ENCODE peak calls at places on chromosomes 12 and 14, in four cellular contexts. One of them, this sample, is unnamed.

GRCh38 chr12:82708507-82708906 is 21.8 kb downstream of the TMTC2 start:
- DNase-seq in Right ventricle myocardium superior: peak
- DNase-seq in sigmoid colon: peak
- DNase-seq in HT1080: no peak
- DNase-seq in this sample: no peak

GRCh38 chr14:68795602-68796417 is 2.9 kb upstream of the ZFP36L1 start:
- DNase-seq in HT1080: peak
- DNase-seq in sigmoid colon: peak
- DNase-seq in Right ventricle myocardium superior: peak
- DNase-seq in this sample: peak

GRCh38 chr14:39417014-39417413 is 15.2 kb downstream of the FBXO33 start:
- DNase-seq in sigmoid colon: no peak
- DNase-seq in Right ventricle myocardium superior: no peak
- DNase-seq in HT1080: peak
- DNase-seq in this sample: no peak

GRCh38 chr12:56763753-56764657 is 881 bp downstream of the HSD17B6 start:
- DNase-seq in Right ventricle myocardium superior: no peak
- DNase-seq in sigmoid colon: no peak
- DNase-seq in HT1080: peak
- DNase-seq in this sample: no peak

GRCh38 chr12:91180577-91180976 is 2.0 kb downstream of the DCN start:
- DNase-seq in HT1080: no peak
- DNase-seq in Right ventricle myocardium superior: no peak
- DNase-seq in sigmoid colon: no peak
- DNase-seq in this sample: no peak

GRCh38 chr12:62434504-62435336 is 31.9 kb upstream of the MON2 start:
- DNase-seq in HT1080: peak
- DNase-seq in sigmoid colon: no peak
- DNase-seq in Right ventricle myocardium superior: no peak
- DNase-seq in this sample: no peak

GRCh38 chr14:91892918-91893527 is 25.7 kb upstream of the TC2N start:
- DNase-seq in Right ventricle myocardium superior: no peak
- DNase-seq in HT1080: no peak
- DNase-seq in sigmoid colon: peak
- DNase-seq in this sample: no peak

GRCh38 chr14:63438065-63438757 is 105.0 kb downstream of the PPP2R5E start:
- DNase-seq in HT1080: peak
- DNase-seq in sigmoid colon: peak
- DNase-seq in Right ventricle myocardium superior: no peak
- DNase-seq in this sample: no peak

GRCh38 chr12:107684990-107685359 is 624 bp upstream of the PWP1 start:
- DNase-seq in Right ventricle myocardium superior: no peak
- DNase-seq in sigmoid colon: no peak
- DNase-seq in HT1080: no peak
- DNase-seq in this sample: no peak

GRCh38 chr14:99838555-99839193 is 45.5 kb downstream of the EML1 start:
- DNase-seq in HT1080: no peak
- DNase-seq in Right ventricle myocardium superior: no peak
- DNase-seq in sigmoid colon: no peak
- DNase-seq in this sample: no peak

GRCh38 chr12:123134755-123135282 is 16.1 kb downstream of the PITPNM2 start:
- DNase-seq in HT1080: no peak
- DNase-seq in sigmoid colon: peak
- DNase-seq in Right ventricle myocardium superior: no peak
- DNase-seq in this sample: no peak

GRCh38 chr12:28360253-28360652 is 170.0 kb downstream of the CCDC91 start:
- DNase-seq in Right ventricle myocardium superior: no peak
- DNase-seq in HT1080: no peak
- DNase-seq in sigmoid colon: no peak
- DNase-seq in this sample: no peak

GRCh38 chr12:25653487-25654175 is 100.5 kb upstream of the LMNTD1 start:
- DNase-seq in sigmoid colon: no peak
- DNase-seq in HT1080: peak
- DNase-seq in Right ventricle myocardium superior: peak
- DNase-seq in this sample: peak

GRCh38 chr12:40253936-40254335 is 29.1 kb downstream of the LRRK2 start:
- DNase-seq in HT1080: no peak
- DNase-seq in Right ventricle myocardium superior: no peak
- DNase-seq in sigmoid colon: no peak
- DNase-seq in this sample: no peak

GRCh38 chr12:55258288-55258687 is 13.9 kb downstream of the OR6C74 start:
- DNase-seq in HT1080: no peak
- DNase-seq in Right ventricle myocardium superior: no peak
- DNase-seq in sigmoid colon: no peak
- DNase-seq in this sample: no peak

GRCh38 chr12:110696283-110696682 is 7.4 kb upstream of the HVCN1 start:
- DNase-seq in Right ventricle myocardium superior: no peak
- DNase-seq in HT1080: no peak
- DNase-seq in sigmoid colon: peak
- DNase-seq in this sample: no peak

GRCh38 chr14:105493921-105494605 is 3.0 kb downstream of the TEDC1 start:
- DNase-seq in Right ventricle myocardium superior: peak
- DNase-seq in sigmoid colon: peak
- DNase-seq in HT1080: no peak
- DNase-seq in this sample: no peak

GRCh38 chr14:58736606-58737005 is 98.8 kb downstream of the DACT1 start:
- DNase-seq in sigmoid colon: no peak
- DNase-seq in Right ventricle myocardium superior: no peak
- DNase-seq in HT1080: no peak
- DNase-seq in this sample: no peak

This sample was measured in KG1.